ENCODE peak calls at places on chromosomes 12 and 14, in six cellular contexts. Y is fibroblast of lung, N is HepG2, C is colonic mucosa, P is stomach, D is osteoblast. F is an unnamed sample. For H3K4me1, the result is how much of the 10 kb centered on the place peaks cover.

GRCh38 chr14:73713804-73714655 is at the start of gene PNMA1:
- DNase-seq in Y (peak), N (peak), C (peak), P (peak), D (peak), F (peak)

GRCh38 chr12:89225401-89225800 is 126.9 kb downstream of the DUSP6 start:
- DNase-seq in Y (peak), N (no peak), C (no peak), P (no peak), D (peak), F (peak)

GRCh38 chr14:28676481-28676880 is 90.1 kb upstream of the FOXG1 start:
- DNase-seq in Y (peak), N (no peak), C (no peak), P (no peak), D (peak), F (no peak)

GRCh38 chr12:4870423-4870822 is 39.3 kb upstream of the KCNA1 start:
- DNase-seq in Y (no peak), N (no peak), C (no peak), P (no peak), D (no peak), F (no peak)

GRCh38 chr12:46268617-46269428 is at the start of gene SLC38A1:
- DNase-seq in Y (peak), N (peak), C (peak), P (peak), D (peak), F (peak)

GRCh38 chr12:122310636-122311035 is 44.3 kb upstream of the VPS33A start:
- DNase-seq in Y (no peak), N (no peak), C (no peak), P (no peak), D (no peak), F (no peak)

GRCh38 chr14:63843796-63844195 is 9.0 kb upstream of the SYNE2 start:
- DNase-seq in Y (no peak), N (no peak), C (no peak), P (no peak), D (no peak), F (no peak)

GRCh38 chr12:1162083-1162760 is 171.2 kb downstream of the ERC1 start:
- DNase-seq in Y (no peak), N (no peak), C (no peak), P (no peak), D (no peak), F (no peak)

GRCh38 chr14:88232783-88233182 is 90.3 kb downstream of the KCNK10 start:
- DNase-seq in Y (no peak), N (no peak), C (no peak), P (no peak), D (no peak), F (no peak)

GRCh38 chr12:25829192-25829591 is 129.3 kb upstream of the RASSF8 start:
- DNase-seq in Y (peak), N (no peak), C (no peak), P (no peak), D (peak), F (no peak)

GRCh38 chr12:69389836-69390235 is 30.3 kb downstream of the YEATS4 start:
- DNase-seq in Y (peak), N (no peak), C (no peak), P (no peak), D (no peak), F (no peak)

GRCh38 chr12:132861558-132861957 is 25.8 kb downstream of the CHFR start:
- DNase-seq in Y (no peak), N (no peak), C (no peak), P (no peak), D (peak), F (no peak)

GRCh38 chr14:90599748-90600507 is 203.1 kb downstream of the CALM1 start:
- DNase-seq in Y (peak), N (peak), C (no peak), P (no peak), D (no peak), F (no peak)

GRCh38 chr12:47989666-47990065 is 14.6 kb downstream of the COL2A1 start:
- DNase-seq in Y (no peak), N (no peak), C (no peak), P (no peak), D (no peak), F (no peak)

GRCh38 chr14:68476212-68476964 is 316.5 kb downstream of the ZFP36L1 start:
- DNase-seq in Y (peak), N (peak), C (no peak), P (no peak), D (no peak), F (no peak)

GRCh38 chr12:100823988-100824387 is 29.4 kb downstream of the ANO4 start:
- DNase-seq in Y (peak), N (no peak), C (no peak), P (no peak), D (no peak), F (no peak)

GRCh38 chr14:88786715-88787114 is 6.0 kb downstream of the EML5 start:
- DNase-seq in Y (no peak), N (no peak), C (no peak), P (no peak), D (no peak), F (no peak)

GRCh38 chr12:12909995-12910391 is 18.6 kb downstream of the GPRC5A start:
- DNase-seq in Y (peak), N (no peak), C (no peak), P (no peak), D (no peak), F (no peak)

GRCh38 chr12:24534632-24535031 is 414.3 kb downstream of the BCAT1 start:
- DNase-seq in Y (no peak), N (no peak), C (no peak), P (no peak), D (no peak), F (peak)

GRCh38 chr12:12992418-12993175 is 7.5 kb downstream of the HEBP1 start:
- DNase-seq in Y (peak), N (peak), C (peak), P (peak), D (peak), F (no peak)

GRCh38 chr12:8912910-8913309 is 1.4 kb upstream of the PHC1 start:
- DNase-seq in Y (no peak), N (no peak), C (no peak), P (peak), D (peak), F (peak)

GRCh38 chr12:53205747-53206146 is 1.3 kb downstream of the ITGB7 start:
- DNase-seq in Y (peak), N (no peak), C (no peak), P (peak), D (peak), F (peak)

GRCh38 chr12:12902036-12902435 is 10.7 kb downstream of the GPRC5A start:
- DNase-seq in Y (peak), N (no peak), C (no peak), P (no peak), D (peak), F (no peak)

GRCh38 chr12:122081108-122081696 is 2.6 kb downstream of the MLXIP start:
- DNase-seq in Y (peak), N (no peak), C (peak), P (no peak), D (peak), F (no peak)

GRCh38 chr12:104761091-104761490 is 197.0 kb downstream of the SLC41A2 start:
- DNase-seq in Y (no peak), N (no peak), C (no peak), P (no peak), D (no peak), F (peak)

GRCh38 chr12:39581592-39581991 is 38.0 kb downstream of the ABCD2 start:
- DNase-seq in Y (peak), N (no peak), C (no peak), P (no peak), D (no peak), F (no peak)

GRCh38 chr12:122659579-122659978 is 43.6 kb downstream of the HCAR2 start:
- DNase-seq in Y (no peak), N (no peak), C (no peak), P (peak), D (no peak), F (no peak)

GRCh38 chr14:24436355-24437019 is 6.1 kb downstream of the SDR39U1 start:
- DNase-seq in Y (peak), N (peak), C (no peak), P (no peak), D (peak), F (peak)

GRCh38 chr14:44795725-44796124 is 166.0 kb downstream of the KLHL28 start:
- DNase-seq in Y (peak), N (no peak), C (no peak), P (no peak), D (no peak), F (no peak)

GRCh38 chr12:28253175-28253641 is 63.0 kb downstream of the CCDC91 start:
- DNase-seq in Y (peak), N (no peak), C (no peak), P (no peak), D (no peak), F (no peak)

GRCh38 chr14:86944434-86944833 is 1048.5 kb downstream of the GALC start:
- DNase-seq in Y (no peak), N (no peak), C (no peak), P (no peak), D (no peak), F (no peak)

GRCh38 chr12:13203028-13203922 is 6.7 kb downstream of the EMP1 start:
- DNase-seq in Y (no peak), N (no peak), C (no peak), P (no peak), D (no peak), F (peak)

GRCh38 chr14:23121401-23121800 is 2.3 kb upstream of the CEBPE start:
- DNase-seq in Y (peak), N (no peak), C (peak), P (peak), D (peak), F (peak)
- H3K4me3 ChIP-seq in Y (no peak), N (no peak), C (no peak), P (no peak), D (no peak), F (no peak)

GRCh38 chr12:50184261-50184660 is 17.1 kb upstream of the CERS5 start:
- DNase-seq in Y (no peak), N (no peak), C (peak), P (no peak), D (no peak), F (no peak)
- H3K4me1 ChIP-seq in Y (under half), N (under half), C (under half), P (under half), D (half or more), F (under half)

DNA sequence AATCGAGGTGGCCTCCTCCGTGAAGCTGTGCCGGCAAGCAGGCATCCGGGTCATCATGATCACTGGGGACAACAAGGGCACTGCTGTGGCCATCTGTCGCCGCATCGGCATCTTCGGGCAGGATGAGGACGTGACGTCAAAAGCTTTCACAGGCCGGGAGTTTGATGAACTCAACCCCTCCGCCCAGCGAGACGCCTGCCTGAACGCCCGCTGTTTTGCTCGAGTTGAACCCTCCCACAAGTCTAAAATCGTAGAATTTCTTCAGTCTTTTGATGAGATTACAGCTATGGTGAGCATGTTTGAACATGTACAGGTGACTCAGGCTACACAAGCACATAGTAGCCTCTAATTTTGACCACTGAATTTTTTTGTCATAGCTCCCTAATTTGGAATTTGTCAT is 59.7 kb downstream of the ATP2A2 start:
- DNase-seq in Y (peak), N (no peak), C (no peak), P (no peak), D (no peak), F (peak)
- H3K27ac ChIP-seq in Y (no peak), N (no peak), C (no peak), P (peak), D (peak), F (no peak)

GRCh38 chr14:53127151-53127550 is 26.0 kb downstream of the DDHD1 start:
- DNase-seq in Y (no peak), N (no peak), C (no peak), P (no peak), D (no peak), F (no peak)
- H3K4me3 ChIP-seq in Y (no peak), N (no peak), C (no peak), P (no peak), D (peak), F (no peak)

GRCh38 chr14:40850191-40850590 is 756.5 kb upstream of the LRFN5 start:
- DNase-seq in Y (no peak), N (no peak), C (no peak), P (no peak), D (no peak), F (peak)
- H3K4me1 ChIP-seq in Y (under half), N (under half), C (under half), P (under half), D (under half), F (under half)

DNA sequence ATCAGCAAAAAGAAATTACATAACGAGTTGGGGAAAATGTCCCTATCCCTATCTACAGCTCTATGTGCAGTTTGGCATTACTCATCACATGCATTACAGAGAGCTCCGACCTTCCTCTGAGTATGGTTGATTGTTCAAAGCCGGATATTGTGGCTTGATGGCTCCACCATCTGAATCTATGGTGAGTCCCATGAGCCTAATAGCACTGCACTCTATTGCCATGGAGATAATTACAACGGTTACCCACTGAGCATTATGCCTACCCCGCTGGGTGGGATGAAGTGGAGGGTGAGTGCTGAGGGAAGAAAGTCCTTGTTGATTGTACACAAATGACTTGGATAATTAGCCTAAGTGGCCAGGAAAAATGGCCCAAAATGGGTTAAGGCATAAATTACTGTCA is 800.5 kb downstream of the NRXN3 start:
- DNase-seq in Y (peak), N (no peak), C (no peak), P (no peak), D (no peak), F (no peak)
- H3K27ac ChIP-seq in Y (no peak), N (no peak), C (no peak), P (no peak), D (no peak), F (no peak)

DNA sequence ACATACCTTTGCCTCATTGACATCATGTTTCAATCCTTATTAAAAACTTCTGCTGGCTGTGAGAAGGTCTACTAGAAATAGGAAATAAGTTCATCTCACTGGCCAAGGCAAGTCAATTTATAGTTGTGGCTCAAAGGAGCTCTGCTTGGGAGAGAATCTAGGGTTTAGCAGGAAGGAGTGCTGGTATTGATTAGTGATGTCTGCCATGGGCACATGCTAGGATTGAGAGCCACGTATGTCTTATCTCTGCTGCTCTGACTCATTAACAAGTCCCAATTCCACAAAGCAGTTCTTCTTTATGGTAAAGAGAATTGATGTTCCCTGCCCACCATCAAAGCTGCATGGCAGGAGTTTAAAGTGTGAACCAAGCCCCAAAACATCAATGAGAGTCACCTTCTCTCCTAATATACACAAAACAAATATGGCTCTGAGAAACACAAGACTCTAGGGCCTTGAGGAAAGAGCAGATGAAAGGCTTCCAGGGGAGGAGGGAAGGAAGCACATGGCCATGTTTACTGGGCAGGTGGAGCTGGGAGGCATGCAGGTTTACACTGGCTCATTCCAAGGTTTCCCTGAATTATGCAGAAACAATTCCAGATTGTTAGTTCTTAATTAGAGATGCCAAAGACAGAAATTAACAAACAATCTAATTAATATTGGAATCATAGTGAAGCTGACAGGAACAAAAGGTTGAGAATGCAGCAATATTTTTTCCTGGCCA is 931.9 kb upstream of the TMEM132C start:
- DNase-seq in Y (no peak), N (no peak), C (no peak), P (no peak), D (no peak), F (no peak)
- H3K4me3 ChIP-seq in Y (no peak), N (no peak), C (no peak), P (no peak), D (no peak), F (no peak)

GRCh38 chr12:2290516-2291065 is 237.8 kb downstream of the CACNA1C start:
- DNase-seq in Y (no peak), N (no peak), C (no peak), P (no peak), D (no peak), F (peak)

GRCh38 chr12:2291182-2291832 is 238.5 kb downstream of the CACNA1C start:
- DNase-seq in Y (no peak), N (peak), C (peak), P (no peak), D (no peak), F (peak)

GRCh38 chr12:2294651-2295475 is 242.1 kb downstream of the CACNA1C start:
- DNase-seq in Y (peak), N (no peak), C (no peak), P (no peak), D (peak), F (peak)

GRCh38 chr12:2291947-2292346 is 239.2 kb downstream of the CACNA1C start:
- DNase-seq in Y (no peak), N (no peak), C (no peak), P (no peak), D (no peak), F (peak)

DNA sequence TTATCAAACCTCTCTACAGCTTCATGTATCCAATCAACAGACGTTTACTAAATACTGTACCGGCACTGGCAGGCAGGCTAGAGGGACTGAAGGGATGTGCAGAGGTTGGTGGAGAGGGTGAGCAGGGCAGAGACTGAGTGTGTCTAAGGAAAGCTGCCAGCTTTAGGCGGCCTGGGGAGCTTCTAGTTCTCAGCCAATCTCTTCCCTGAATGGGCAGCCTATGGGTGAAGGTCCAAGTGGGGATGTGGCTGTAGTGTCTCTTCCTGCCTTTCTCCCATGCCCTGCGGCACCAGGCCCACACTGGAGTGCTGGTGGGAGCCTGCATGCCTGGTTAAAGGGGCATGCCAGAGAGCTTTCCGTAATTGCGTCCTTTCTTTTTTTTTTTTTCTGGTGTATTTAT is 239.8 kb downstream of the CACNA1C start:
- DNase-seq in Y (no peak), N (no peak), C (no peak), P (no peak), D (no peak), F (peak)
- H3K4me1 ChIP-seq in Y (under half), N (under half), C (under half), P (under half), D (under half), F (under half)

DNA sequence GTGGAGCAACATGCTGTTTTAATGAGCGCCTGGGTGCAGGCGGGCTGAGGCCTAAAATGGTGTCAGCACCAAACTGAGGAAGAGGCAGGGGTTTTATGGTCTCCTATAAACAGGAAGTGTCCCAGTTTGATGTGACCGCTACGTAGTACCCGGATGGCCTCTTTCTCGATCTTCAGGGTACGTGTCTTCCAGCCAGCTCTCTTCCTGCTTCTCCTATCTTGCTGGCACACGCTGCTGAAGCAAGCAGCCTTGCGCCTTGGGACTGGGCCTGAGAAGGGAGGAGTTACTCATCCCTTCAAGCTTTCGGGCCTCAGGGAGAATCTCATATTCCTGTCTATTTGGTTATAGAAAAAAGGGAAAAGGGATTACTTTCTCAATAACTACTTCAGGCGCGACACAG is 28.2 kb upstream of the RNASE1 start:
- DNase-seq in Y (no peak), N (no peak), C (no peak), P (no peak), D (no peak), F (no peak)
- H3K27ac ChIP-seq in Y (no peak), N (no peak), C (no peak), P (no peak), D (no peak), F (no peak)

GRCh38 chr12:63822352-63822751 is 22.1 kb upstream of the SRGAP1 start:
- DNase-seq in Y (peak), N (no peak), C (no peak), P (no peak), D (no peak), F (no peak)
- H3K4me3 ChIP-seq in Y (peak), N (no peak), C (no peak), P (peak), D (peak), F (no peak)